ENCODE peak calls at places on chromosomes 4 and X, in four cellular contexts. One of them, this sample, is unnamed.

GRCh38 chr4:117447925-117448324 is 362.5 kb upstream of the TRAM1L1 start:
- DNase-seq in H1: peak
- DNase-seq in HepG2: peak
- DNase-seq in GM12878: no peak
- DNase-seq in this sample: no peak

GRCh38 chr4:38141808-38142500 is 181.8 kb downstream of the PTTG2 start:
- DNase-seq in H1: no peak
- DNase-seq in HepG2: no peak
- DNase-seq in GM12878: no peak
- DNase-seq in this sample: no peak

GRCh38 chr4:21726255-21726815 is 222.2 kb downstream of the KCNIP4 start:
- DNase-seq in H1: no peak
- DNase-seq in HepG2: no peak
- DNase-seq in GM12878: no peak
- DNase-seq in this sample: no peak

GRCh38 chrX:83186632-83187031 is 321.5 kb upstream of the POU3F4 start:
- DNase-seq in H1: no peak
- DNase-seq in HepG2: no peak
- DNase-seq in GM12878: no peak
- DNase-seq in this sample: no peak

GRCh38 chrX:119477812-119478232 is 9.6 kb downstream of the SLC25A5 start:
- DNase-seq in H1: no peak
- DNase-seq in HepG2: peak
- DNase-seq in GM12878: no peak
- DNase-seq in this sample: peak

GRCh38 chrX:48910926-48911406 is 480 bp downstream of the SLC35A2 start:
- DNase-seq in H1: no peak
- DNase-seq in HepG2: no peak
- DNase-seq in GM12878: no peak
- DNase-seq in this sample: no peak

GRCh38 chr4:7546809-7547367 is 112.2 kb upstream of the PSAPL1 start:
- DNase-seq in H1: no peak
- DNase-seq in HepG2: no peak
- DNase-seq in GM12878: no peak
- DNase-seq in this sample: no peak

GRCh38 chr4:112510468-112511293 is 5.3 kb downstream of the NEUROG2 start:
- DNase-seq in H1: peak
- DNase-seq in HepG2: no peak
- DNase-seq in GM12878: no peak
- DNase-seq in this sample: no peak

GRCh38 chrX:16711219-16712115 is 1.0 kb downstream of the CTPS2 start:
- DNase-seq in H1: peak
- DNase-seq in HepG2: peak
- DNase-seq in GM12878: no peak
- DNase-seq in this sample: no peak

GRCh38 chrX:30181353-30181752 is 34.0 kb upstream of the MAGEB2 start:
- DNase-seq in H1: no peak
- DNase-seq in HepG2: no peak
- DNase-seq in GM12878: no peak
- DNase-seq in this sample: no peak

GRCh38 chr4:158995963-158996362 is 106.9 kb upstream of the RAPGEF2 start:
- DNase-seq in H1: no peak
- DNase-seq in HepG2: no peak
- DNase-seq in GM12878: no peak
- DNase-seq in this sample: no peak

GRCh38 chrX:108091878-108092291 is 307 bp downstream of the ATG4A start:
- DNase-seq in H1: no peak
- DNase-seq in HepG2: no peak
- DNase-seq in GM12878: no peak
- DNase-seq in this sample: peak

GRCh38 chr4:6071959-6072720 is 53.9 kb upstream of the C4orf50 start:
- DNase-seq in H1: no peak
- DNase-seq in HepG2: no peak
- DNase-seq in GM12878: no peak
- DNase-seq in this sample: no peak

GRCh38 chrX:10486373-10486772 is 134.0 kb downstream of the MID1 start:
- DNase-seq in H1: no peak
- DNase-seq in HepG2: no peak
- DNase-seq in GM12878: no peak
- DNase-seq in this sample: no peak

GRCh38 chr4:95377511-95377910 is 171.3 kb downstream of the UNC5C start:
- DNase-seq in H1: no peak
- DNase-seq in HepG2: no peak
- DNase-seq in GM12878: no peak
- DNase-seq in this sample: no peak

GRCh38 chr4:122476126-122476525 is 19.6 kb upstream of the IL2 start:
- DNase-seq in H1: no peak
- DNase-seq in HepG2: no peak
- DNase-seq in GM12878: no peak
- DNase-seq in this sample: no peak

GRCh38 chr4:187286536-187286935 is 562.9 kb upstream of the FAT1 start:
- DNase-seq in H1: no peak
- DNase-seq in HepG2: no peak
- DNase-seq in GM12878: no peak
- DNase-seq in this sample: no peak

GRCh38 chr4:38008493-38009120 is 48.4 kb downstream of the PTTG2 start:
- DNase-seq in H1: no peak
- DNase-seq in HepG2: no peak
- DNase-seq in GM12878: no peak
- DNase-seq in this sample: no peak

GRCh38 chr4:8115916-8116315 is 42.7 kb downstream of the ABLIM2 start:
- DNase-seq in H1: no peak
- DNase-seq in HepG2: no peak
- DNase-seq in GM12878: no peak
- DNase-seq in this sample: no peak

GRCh38 chrX:107712231-107713204 is 63.1 kb downstream of the TSC22D3 start:
- DNase-seq in H1: no peak
- DNase-seq in HepG2: no peak
- DNase-seq in GM12878: no peak
- DNase-seq in this sample: no peak

GRCh38 chrX:112642349-112642748 is 37.4 kb downstream of the LHFPL1 start:
- DNase-seq in H1: peak
- DNase-seq in HepG2: peak
- DNase-seq in GM12878: no peak
- DNase-seq in this sample: peak

GRCh38 chrX:46308106-46308505 is 237.1 kb downstream of the ZNF674 start:
- DNase-seq in H1: no peak
- DNase-seq in HepG2: no peak
- DNase-seq in GM12878: no peak
- DNase-seq in this sample: no peak

GRCh38 chr4:43242611-43243010 is 350.1 kb downstream of the GRXCR1 start:
- DNase-seq in H1: no peak
- DNase-seq in HepG2: no peak
- DNase-seq in GM12878: no peak
- DNase-seq in this sample: no peak

GRCh38 chr4:70138751-70139150 is 15.3 kb upstream of the PRR27 start:
- DNase-seq in H1: no peak
- DNase-seq in HepG2: peak
- DNase-seq in GM12878: no peak
- DNase-seq in this sample: no peak

GRCh38 chrX:108219949-108220601 is 128.5 kb downstream of the ATG4A start:
- DNase-seq in H1: no peak
- DNase-seq in HepG2: no peak
- DNase-seq in GM12878: no peak
- DNase-seq in this sample: no peak

GRCh38 chrX:43805579-43805978 is 76.7 kb downstream of the MAOB start:
- DNase-seq in H1: no peak
- DNase-seq in HepG2: no peak
- DNase-seq in GM12878: no peak
- DNase-seq in this sample: no peak

GRCh38 chr4:107519057-107519456 is 201.0 kb downstream of the PAPSS1 start:
- DNase-seq in H1: no peak
- DNase-seq in HepG2: peak
- DNase-seq in GM12878: no peak
- DNase-seq in this sample: peak

GRCh38 chr4:106414366-106414765 is 45.8 kb upstream of the GIMD1 start:
- DNase-seq in H1: no peak
- DNase-seq in HepG2: no peak
- DNase-seq in GM12878: no peak
- DNase-seq in this sample: no peak

GRCh38 chrX:103376979-103377324 is 614 bp downstream of the BEX3 start:
- DNase-seq in H1: no peak
- DNase-seq in HepG2: no peak
- DNase-seq in GM12878: no peak
- DNase-seq in this sample: peak

GRCh38 chrX:38163193-38163592 is 57.5 kb downstream of the SRPX start:
- DNase-seq in H1: no peak
- DNase-seq in HepG2: no peak
- DNase-seq in GM12878: no peak
- DNase-seq in this sample: no peak

GRCh38 chrX:137428777-137429564 is 137.0 kb upstream of the ZIC3 start:
- DNase-seq in H1: peak
- DNase-seq in HepG2: no peak
- DNase-seq in GM12878: no peak
- DNase-seq in this sample: no peak

GRCh38 chrX:56797966-56798711 is 69.1 kb downstream of the NBDY start:
- DNase-seq in H1: peak
- DNase-seq in HepG2: no peak
- DNase-seq in GM12878: no peak
- DNase-seq in this sample: no peak

GRCh38 chr4:132328761-132329160 is 820.3 kb upstream of the PCDH10 start:
- DNase-seq in H1: no peak
- DNase-seq in HepG2: no peak
- DNase-seq in GM12878: no peak
- DNase-seq in this sample: no peak

GRCh38 chr4:174464949-174465348 is 57.3 kb downstream of the HPGD start:
- DNase-seq in H1: no peak
- DNase-seq in HepG2: no peak
- DNase-seq in GM12878: no peak
- DNase-seq in this sample: no peak

GRCh38 chrX:68146054-68146453 is 287.2 kb downstream of the OPHN1 start:
- DNase-seq in H1: no peak
- DNase-seq in HepG2: peak
- DNase-seq in GM12878: no peak
- DNase-seq in this sample: peak

GRCh38 chrX:29039501-29039900 is 452.3 kb downstream of the IL1RAPL1 start:
- DNase-seq in H1: no peak
- DNase-seq in HepG2: no peak
- DNase-seq in GM12878: no peak
- DNase-seq in this sample: no peak

GRCh38 chr4:138522366-138522765 is 280.2 kb upstream of the SLC7A11 start:
- DNase-seq in H1: no peak
- DNase-seq in HepG2: peak
- DNase-seq in GM12878: no peak
- DNase-seq in this sample: peak

GRCh38 chr4:100081511-100081910 is 108.8 kb downstream of the DDIT4L start:
- DNase-seq in H1: no peak
- DNase-seq in HepG2: no peak
- DNase-seq in GM12878: no peak
- DNase-seq in this sample: no peak

GRCh38 chr4:178752954-178753525 is 1310.8 kb upstream of the AGA start:
- DNase-seq in H1: no peak
- DNase-seq in HepG2: no peak
- DNase-seq in GM12878: no peak
- DNase-seq in this sample: no peak

GRCh38 chr4:76637704-76638361 is 202.8 kb downstream of the SHROOM3 start:
- DNase-seq in H1: no peak
- DNase-seq in HepG2: no peak
- DNase-seq in GM12878: no peak
- DNase-seq in this sample: no peak

GRCh38 chrX:101488796-101489195 is 3.5 kb downstream of the ARMCX4 start:
- DNase-seq in H1: no peak
- DNase-seq in HepG2: no peak
- DNase-seq in GM12878: no peak
- DNase-seq in this sample: no peak

GRCh38 chrX:101483705-101484104 is 1.6 kb upstream of the ARMCX4 start:
- DNase-seq in H1: no peak
- DNase-seq in HepG2: no peak
- DNase-seq in GM12878: no peak
- DNase-seq in this sample: no peak

GRCh38 chrX:101482296-101482695 is 3.0 kb upstream of the ARMCX4 start:
- DNase-seq in H1: no peak
- DNase-seq in HepG2: no peak
- DNase-seq in GM12878: no peak
- DNase-seq in this sample: no peak

GRCh38 chrX:101485212-101486064 is at the start of gene ARMCX4:
- DNase-seq in H1: peak
- DNase-seq in HepG2: no peak
- DNase-seq in GM12878: no peak
- DNase-seq in this sample: no peak
- TF ChIP-seq SUZ12 in H1: no peak
- TF ChIP-seq SUZ12 in HepG2: no peak
- TF ChIP-seq SUZ12 in GM12878: no peak
- TF ChIP-seq SUZ12 in this sample: no peak

GRCh38 chr4:182179105-182179504 is 64.1 kb upstream of the TENM3 start:
- DNase-seq in H1: no peak
- DNase-seq in HepG2: no peak
- DNase-seq in GM12878: no peak
- DNase-seq in this sample: no peak
- TF ChIP-seq SP1 in H1: no peak
- TF ChIP-seq SP1 in HepG2: no peak
- TF ChIP-seq SP1 in GM12878: no peak
- TF ChIP-seq SP1 in this sample: no peak

DNA sequence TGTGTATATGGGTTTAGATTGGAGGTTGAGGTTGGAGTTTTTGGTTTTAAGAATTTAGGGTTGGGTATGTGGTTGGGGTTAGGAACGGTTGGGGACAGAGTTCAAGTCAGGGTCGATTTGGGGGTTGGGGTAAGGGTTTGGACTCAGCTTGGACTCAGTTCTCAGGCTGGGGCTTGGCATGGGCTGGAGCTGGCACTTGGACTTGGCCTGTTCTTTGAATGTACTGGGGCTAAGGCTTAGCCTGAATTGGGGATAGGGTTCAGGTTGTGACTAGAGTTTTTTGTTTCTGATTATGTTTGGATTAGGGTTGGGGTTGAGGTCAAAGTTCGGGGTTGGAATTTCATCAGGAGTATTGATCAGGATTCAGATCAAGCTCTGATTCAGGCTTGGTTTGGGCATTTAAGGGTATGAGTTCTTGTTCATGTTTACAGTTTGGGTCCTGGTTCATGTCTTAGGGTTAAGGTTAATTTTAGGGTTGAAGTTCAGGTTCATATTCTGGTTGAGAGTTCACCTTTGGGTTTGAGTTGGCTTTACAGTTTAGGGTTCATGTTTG is 46.2 kb upstream of the IL9R start:
- DNase-seq in H1: no peak
- DNase-seq in HepG2: no peak
- DNase-seq in GM12878: no peak
- DNase-seq in this sample: no peak
- TF ChIP-seq SUZ12 in H1: no peak
- TF ChIP-seq SUZ12 in HepG2: no peak
- TF ChIP-seq SUZ12 in GM12878: no peak
- TF ChIP-seq SUZ12 in this sample: no peak

GRCh38 chr4:141346144-141346543 is 125.4 kb downstream of the ZNF330 start:
- DNase-seq in H1: no peak
- DNase-seq in HepG2: peak
- DNase-seq in GM12878: no peak
- DNase-seq in this sample: peak
- TF ChIP-seq SP1 in H1: no peak
- TF ChIP-seq SP1 in HepG2: no peak
- TF ChIP-seq SP1 in GM12878: no peak
- TF ChIP-seq SP1 in this sample: no peak